ENCODE peak calls at places on chromosomes 7 and 10, in six cellular contexts. F is suprapubic skin, K is sigmoid colon, U is breast epithelium, V is esophagus muscularis mucosa, G is K562. J is an unnamed sample.

GRCh38 chr7:6128205-6128604 is 97.0 kb downstream of the ANKRD61 start:
- DNase-seq in F (no peak), K (no peak), U (no peak), V (no peak), G (no peak), J (no peak)

GRCh38 chr10:844552-844951 is 87.0 kb downstream of the LARP4B start:
- DNase-seq in F (no peak), K (no peak), U (no peak), V (no peak), G (no peak), J (no peak)

GRCh38 chr7:8371742-8372141 is 61.7 kb upstream of the NXPH1 start:
- DNase-seq in F (no peak), K (no peak), U (no peak), V (no peak), G (no peak), J (no peak)

GRCh38 chr7:142488842-142489241 is 231.0 kb upstream of the PRSS58 start:
- DNase-seq in F (no peak), K (no peak), U (no peak), V (no peak), G (no peak), J (no peak)

GRCh38 chr10:63438506-63439498 is 27.0 kb downstream of the JMJD1C start:
- DNase-seq in F (no peak), K (no peak), U (no peak), V (no peak), G (no peak), J (no peak)

GRCh38 chr7:102286237-102287081 is at the start of gene SH2B2:
- DNase-seq in F (peak; percentile 86), K (peak; percentile 92), U (peak; percentile 48), V (no peak), G (peak; percentile 95), J (peak; percentile 61)

GRCh38 chr7:131235489-131236317 is 92.0 kb upstream of the MKLN1 start:
- DNase-seq in F (no peak), K (peak; percentile 71), U (no peak), V (no peak), G (no peak), J (no peak)

GRCh38 chr10:44511601-44512000 is 126.7 kb upstream of the CXCL12 start:
- DNase-seq in F (no peak), K (no peak), U (no peak), V (peak; percentile 62), G (no peak), J (no peak)

GRCh38 chr10:130990536-130990935 is 321.0 kb downstream of the TCERG1L start:
- DNase-seq in F (no peak), K (no peak), U (no peak), V (no peak), G (no peak), J (no peak)

GRCh38 chr7:2572101-2572842 is 13.5 kb downstream of the IQCE start:
- DNase-seq in F (no peak), K (no peak), U (no peak), V (no peak), G (peak; percentile 69), J (no peak)

GRCh38 chr7:129748710-129749109 is 137.2 kb downstream of the NRF1 start:
- DNase-seq in F (no peak), K (no peak), U (no peak), V (no peak), G (no peak), J (no peak)

GRCh38 chr10:98391065-98391464 is 23.9 kb downstream of the PYROXD2 start:
- DNase-seq in F (no peak), K (no peak), U (no peak), V (no peak), G (no peak), J (no peak)

GRCh38 chr10:132336064-132336746 is 4.2 kb downstream of the LRRC27 start:
- DNase-seq in F (no peak), K (peak; percentile 55), U (no peak), V (no peak), G (no peak), J (no peak)

GRCh38 chr10:132339276-132339675 is 7.3 kb downstream of the LRRC27 start:
- DNase-seq in F (no peak), K (peak; percentile 56), U (no peak), V (no peak), G (no peak), J (no peak)

GRCh38 chr10:132337019-132337418 is 5.0 kb downstream of the LRRC27 start:
- DNase-seq in F (no peak), K (peak; percentile 64), U (no peak), V (no peak), G (no peak), J (no peak)

GRCh38 chr10:132341017-132341416 is 9.0 kb downstream of the LRRC27 start:
- DNase-seq in F (no peak), K (no peak), U (no peak), V (no peak), G (no peak), J (no peak)

GRCh38 chr10:132338876-132339275 is 6.9 kb downstream of the LRRC27 start:
- DNase-seq in F (no peak), K (peak; percentile 55), U (no peak), V (no peak), G (no peak), J (no peak)
- TF ChIP-seq POLR2AphosphoS5 in F (no peak), K (no peak), U (no peak), V (no peak), G (no peak), J (no peak)

GRCh38 chr7:24885305-24885704 is 94.7 kb downstream of the OSBPL3 start:
- DNase-seq in F (no peak), K (no peak), U (no peak), V (no peak), G (no peak), J (no peak)
- TF ChIP-seq POLR2AphosphoS5 in F (no peak), K (no peak), U (no peak), V (no peak), G (no peak), J (no peak)

DNA sequence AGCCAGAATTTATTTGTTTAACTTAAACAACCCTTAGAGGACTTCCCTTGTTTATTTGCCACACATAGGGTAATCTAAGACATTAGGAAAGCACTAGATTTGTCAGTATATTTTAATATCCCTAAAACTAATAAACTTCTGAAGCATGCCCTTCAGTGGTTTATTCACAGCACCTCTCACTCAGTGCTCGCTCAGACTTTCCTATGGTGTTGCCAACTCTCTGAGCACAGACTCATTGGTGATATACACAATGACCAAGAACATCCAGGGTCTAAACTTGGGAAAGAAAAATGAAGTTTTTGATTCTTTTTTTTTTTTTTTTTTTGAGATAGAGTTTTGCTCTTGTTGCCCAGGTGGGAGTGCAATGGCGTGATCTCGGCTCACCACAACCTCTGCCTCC is 82.2 kb downstream of the RAB11FIP2 start:
- DNase-seq in F (no peak), K (no peak), U (no peak), V (no peak), G (no peak), J (no peak)
- TF ChIP-seq POLR2AphosphoS5 in F (no peak), K (no peak), U (no peak), V (no peak), G (no peak), J (no peak)

DNA sequence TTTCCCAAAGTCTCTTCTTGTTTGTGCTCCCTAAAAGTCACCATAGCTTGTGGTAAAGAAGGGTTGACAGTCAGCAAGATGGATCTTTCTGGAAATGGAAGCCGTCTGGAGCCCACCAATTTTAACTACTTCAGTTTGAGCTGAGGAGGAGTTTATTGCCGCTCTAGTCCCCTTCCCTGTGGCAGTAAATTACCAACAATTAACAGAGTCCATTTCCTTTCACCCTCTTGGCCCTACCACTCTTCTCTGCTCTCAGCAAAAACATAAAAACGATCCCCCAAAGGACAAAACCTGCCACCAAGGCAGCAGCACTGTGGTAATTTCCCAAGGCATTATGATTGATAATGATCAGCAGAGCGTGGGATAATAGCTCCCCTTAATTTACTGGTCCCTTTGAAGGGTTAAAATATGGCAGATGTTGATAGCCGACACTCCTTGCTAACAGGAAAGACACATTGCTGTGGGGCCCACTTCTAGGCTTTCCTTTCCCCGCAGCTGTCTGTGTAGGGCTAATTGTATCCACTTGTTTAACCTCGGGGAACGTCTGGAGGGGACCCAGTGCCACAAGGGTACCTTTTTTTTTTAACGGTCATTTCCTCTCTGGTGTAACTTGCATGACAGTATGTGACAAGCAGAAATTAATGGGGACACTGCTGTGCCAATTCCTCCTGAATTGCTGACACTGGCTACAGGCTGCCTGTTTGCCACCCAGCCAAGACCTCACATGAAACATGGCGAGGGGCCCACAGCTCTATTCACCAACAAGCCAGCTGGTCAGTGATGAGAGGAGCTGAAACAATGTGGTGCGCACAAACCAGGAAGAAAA is 81.4 kb downstream of the CDK6 start:
- DNase-seq in F (no peak), K (no peak), U (no peak), V (no peak), G (peak; percentile 15), J (no peak)
- TF ChIP-seq POLR2AphosphoS5 in F (no peak), K (no peak), U (no peak), V (no peak), G (peak; percentile 62), J (no peak)

GRCh38 chr7:65269150-65269856 is 104.4 kb upstream of the ZNF92 start:
- DNase-seq in F (no peak), K (no peak), U (no peak), V (no peak), G (peak; percentile 96), J (no peak)
- TF ChIP-seq POLR2AphosphoS5 in F (no peak), K (no peak), U (no peak), V (no peak), G (peak; percentile 69), J (no peak)

J was measured in GM12891.